ENCODE peak calls at places on chromosomes 2 and 18, in six cellular contexts. S is neuronal stem cell; E is mucosa of descending colon; X is CD8-positive, alpha-beta T cell; P is HCT116; I is psoas muscle. K is an unnamed sample.

GRCh38 chr2:165635532-165635931 is 158.5 kb downstream of the GALNT3 start:
- DNase-seq in S (no peak), E (no peak), X (no peak), P (no peak), I (no peak), K (no peak)

GRCh38 chr18:9536354-9537152 is 61.2 kb downstream of the RALBP1 start:
- DNase-seq in S (no peak), E (no peak), X (no peak), P (no peak), I (no peak), K (no peak)

GRCh38 chr2:24015562-24016375 is 5.9 kb downstream of the MFSD2B start:
- DNase-seq in S (no peak), E (no peak), X (no peak), P (no peak), I (no peak), K (no peak)

GRCh38 chr2:148338544-148338943 is 306.0 kb upstream of the EPC2 start:
- DNase-seq in S (no peak), E (no peak), X (no peak), P (no peak), I (no peak), K (no peak)

GRCh38 chr2:240961878-240962277 is 36.5 kb upstream of the SNED1 start:
- DNase-seq in S (no peak), E (peak; percentile 30), X (no peak), P (no peak), I (no peak), K (peak; percentile 3)

GRCh38 chr2:88006912-88007439 is 9.4 kb downstream of the RNU2-63P start:
- DNase-seq in S (no peak), E (no peak), X (no peak), P (no peak), I (no peak), K (no peak)

GRCh38 chr2:157404363-157404762 is 39.5 kb downstream of the CYTIP start:
- DNase-seq in S (no peak), E (peak; percentile 19), X (peak; percentile 56), P (no peak), I (no peak), K (no peak)

GRCh38 chr2:168244318-168244717 is 3.1 kb downstream of the STK39 start:
- DNase-seq in S (no peak), E (peak; percentile 48), X (no peak), P (no peak), I (no peak), K (peak; percentile 52)

GRCh38 chr2:7182525-7182924 is 265.3 kb downstream of the RNF144A start:
- DNase-seq in S (no peak), E (no peak), X (no peak), P (no peak), I (no peak), K (no peak)

GRCh38 chr2:47049502-47049901 is 105.6 kb downstream of the STPG4 start:
- DNase-seq in S (no peak), E (no peak), X (no peak), P (no peak), I (no peak), K (no peak)

GRCh38 chr2:47048801-47049480 is 106.2 kb downstream of the STPG4 start:
- DNase-seq in S (no peak), E (no peak), X (no peak), P (no peak), I (no peak), K (no peak)

GRCh38 chr2:47050762-47051161 is 104.3 kb downstream of the STPG4 start:
- DNase-seq in S (no peak), E (no peak), X (no peak), P (no peak), I (no peak), K (no peak)

GRCh38 chr2:47051562-47051961 is 103.5 kb downstream of the STPG4 start:
- DNase-seq in S (no peak), E (no peak), X (no peak), P (no peak), I (no peak), K (no peak)

DNA sequence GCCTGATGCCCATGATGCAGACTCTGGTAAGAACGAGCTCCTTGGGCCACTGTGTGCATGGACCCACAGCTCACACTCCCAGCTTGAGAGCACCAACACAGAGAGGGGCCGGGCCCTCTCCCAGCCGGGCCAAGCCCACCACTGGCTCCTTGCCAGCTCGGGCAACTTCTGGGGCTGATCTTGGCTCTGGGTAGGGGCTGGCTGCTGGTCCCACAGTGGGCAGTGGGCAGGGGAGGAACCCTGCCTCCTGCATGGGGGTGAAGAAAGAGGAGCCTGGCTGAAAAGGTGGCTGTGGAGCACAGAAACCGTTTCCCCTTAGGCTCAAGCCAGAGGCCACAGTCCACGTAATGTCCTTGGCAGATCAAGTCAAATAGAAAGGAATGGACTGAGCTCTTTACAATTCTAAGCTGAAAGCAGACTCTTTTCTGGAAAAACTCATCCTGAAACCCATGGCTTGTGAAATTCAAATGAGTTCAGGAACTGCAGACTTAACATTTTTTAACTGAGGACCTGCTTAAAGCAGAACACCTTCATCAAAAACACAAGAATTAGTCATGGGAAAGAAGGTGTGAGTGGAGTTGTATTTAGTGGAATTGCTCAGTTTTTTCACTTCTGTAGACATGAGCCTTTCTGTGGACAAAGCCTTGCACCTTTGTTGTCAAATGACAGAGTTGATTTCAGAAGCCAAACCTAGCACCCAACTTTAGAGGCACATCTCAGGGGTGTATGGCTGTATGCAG is 104.9 kb downstream of the STPG4 start:
- DNase-seq in S (no peak), E (no peak), X (no peak), P (no peak), I (no peak), K (no peak)
- H3K36me3 ChIP-seq in S (peaks cover 17% of the 10 kb centered on the region), E (no peaks in the 10 kb centered on the region), X (peaks cover 47% of the 10 kb centered on the region), P (no peaks in the 10 kb centered on the region), I (no peaks in the 10 kb centered on the region), K (peaks cover 76% of the 10 kb centered on the region)

GRCh38 chr2:37262510-37262909 is 31.1 kb downstream of the NDUFAF7 start:
- DNase-seq in S (no peak), E (no peak), X (no peak), P (no peak), I (no peak), K (no peak)

GRCh38 chr2:37267685-37268084 is 36.2 kb downstream of the NDUFAF7 start:
- DNase-seq in S (no peak), E (no peak), X (no peak), P (no peak), I (no peak), K (no peak)

GRCh38 chr2:37263839-37264238 is 32.4 kb downstream of the NDUFAF7 start:
- DNase-seq in S (no peak), E (no peak), X (no peak), P (no peak), I (no peak), K (no peak)

GRCh38 chr2:37271376-37272067 is 40.1 kb downstream of the NDUFAF7 start:
- DNase-seq in S (no peak), E (no peak), X (no peak), P (no peak), I (no peak), K (no peak)

GRCh38 chr2:37268111-37268510 is 36.7 kb downstream of the NDUFAF7 start:
- DNase-seq in S (no peak), E (no peak), X (no peak), P (no peak), I (no peak), K (no peak)
- H3K36me3 ChIP-seq in S (peaks cover 10% of the 10 kb centered on the region), E (no peaks in the 10 kb centered on the region), X (peaks cover 10% of the 10 kb centered on the region), P (no peaks in the 10 kb centered on the region), I (no peaks in the 10 kb centered on the region), K (peaks cover 82% of the 10 kb centered on the region)

GRCh38 chr2:54619660-54620231 is 103.7 kb upstream of the EML6 start:
- DNase-seq in S (no peak), E (no peak), X (no peak), P (no peak), I (no peak), K (peak; percentile 63)

GRCh38 chr2:54620948-54621347 is 102.5 kb upstream of the EML6 start:
- DNase-seq in S (no peak), E (no peak), X (no peak), P (no peak), I (no peak), K (no peak)

GRCh38 chr2:54617409-54617808 is 106.1 kb upstream of the EML6 start:
- DNase-seq in S (no peak), E (no peak), X (no peak), P (no peak), I (no peak), K (no peak)

GRCh38 chr2:54615832-54616534 is 107.5 kb upstream of the EML6 start:
- DNase-seq in S (no peak), E (no peak), X (no peak), P (no peak), I (no peak), K (no peak)

DNA sequence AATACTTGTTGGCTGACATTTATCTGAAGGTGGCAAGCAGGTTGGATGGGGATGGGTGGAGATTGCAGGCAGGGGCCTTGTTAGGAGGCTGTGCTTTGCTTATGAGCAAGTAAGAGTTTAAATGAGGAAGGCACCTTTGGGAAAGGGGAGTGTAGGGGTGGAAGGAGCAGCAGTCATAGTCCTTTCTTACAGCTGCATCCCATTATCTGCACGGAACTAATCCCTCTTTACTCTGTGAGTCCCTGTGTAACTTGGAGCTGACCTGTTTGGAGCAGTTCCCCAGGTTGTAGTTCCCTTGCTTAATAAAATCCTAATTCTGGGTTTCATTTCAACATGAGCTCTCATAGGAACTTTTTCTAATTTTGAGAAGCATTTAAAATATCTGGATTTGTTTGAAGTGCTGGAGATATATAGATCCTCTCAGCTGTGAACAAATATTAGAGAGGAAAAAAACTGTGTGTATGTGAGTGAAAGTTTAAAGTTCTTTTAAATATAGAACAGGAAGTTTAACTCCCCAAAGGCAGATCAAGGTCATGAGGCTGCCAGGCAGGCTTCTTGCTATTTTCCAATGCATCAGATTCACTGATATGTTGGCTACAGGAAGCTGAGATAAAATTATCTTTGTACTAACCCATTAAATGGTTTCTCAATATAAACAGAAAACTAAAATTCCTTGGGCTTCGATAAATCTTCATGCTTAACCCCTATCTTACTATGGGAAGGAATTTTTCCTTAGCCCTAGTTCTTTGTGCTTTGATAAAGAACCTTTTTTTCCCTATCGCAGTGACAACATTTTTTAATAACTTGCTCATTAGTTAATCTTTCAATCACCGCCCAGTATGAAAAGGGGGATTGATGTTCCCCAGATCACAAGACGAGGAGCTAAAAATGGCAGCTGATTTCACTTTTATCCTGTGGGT is 104.6 kb upstream of the EML6 start:
- DNase-seq in S (no peak), E (no peak), X (no peak), P (no peak), I (no peak), K (peak; percentile 57)
- H3K36me3 ChIP-seq in S (peaks cover 14% of the 10 kb centered on the region), E (peaks cover 8% of the 10 kb centered on the region), X (peaks cover 47% of the 10 kb centered on the region), P (peaks cover 8% of the 10 kb centered on the region), I (peaks cover 3% of the 10 kb centered on the region), K (peaks cover 39% of the 10 kb centered on the region)

GRCh38 chr2:200944467-200945394 is 18.7 kb downstream of the ORC2 start:
- DNase-seq in S (no peak), E (no peak), X (no peak), P (peak; percentile 95), I (no peak), K (peak; percentile 62)

GRCh38 chr2:200943527-200944120 is 19.8 kb downstream of the ORC2 start:
- DNase-seq in S (no peak), E (no peak), X (no peak), P (no peak), I (no peak), K (no peak)

GRCh38 chr2:200945395-200945729 is 18.1 kb downstream of the ORC2 start:
- DNase-seq in S (no peak), E (no peak), X (no peak), P (no peak), I (no peak), K (no peak)

GRCh38 chr2:200939832-200940231 is 23.6 kb downstream of the ORC2 start:
- DNase-seq in S (no peak), E (no peak), X (no peak), P (no peak), I (no peak), K (no peak)
- H3K36me3 ChIP-seq in S (peaks cover 14% of the 10 kb centered on the region), E (no peaks in the 10 kb centered on the region), X (peaks cover 19% of the 10 kb centered on the region), P (peaks cover 37% of the 10 kb centered on the region), I (peaks cover 15% of the 10 kb centered on the region), K (peaks cover 43% of the 10 kb centered on the region)

K was measured in stomach.